ENCODE peak calls at places on chromosomes 1 and 21, in four cellular contexts. V is IMR-90, U is HepG2, H is K562. P is an unnamed sample.

GRCh38 chr21:38930065-38930464 is 124.3 kb downstream of the ETS2 start:
- DNase-seq in U (no peak), H (no peak), V (no peak), P (no peak)

GRCh38 chr1:147539122-147539575 is 2.2 kb upstream of the BCL9 start:
- DNase-seq in V (peak; percentile 98), H (peak; percentile 40), U (peak; percentile 77), P (peak; percentile 62)

GRCh38 chr1:185398599-185398998 is 81.6 kb upstream of the IVNS1ABP start:
- DNase-seq in H (no peak), V (no peak), U (no peak), P (no peak)

GRCh38 chr1:103514920-103515503 is 10.5 kb upstream of the RNPC3 start:
- DNase-seq in H (peak; percentile 48), U (peak; percentile 28), V (peak; percentile 63), P (peak; percentile 42)

GRCh38 chr1:7616076-7616833 is 154.8 kb upstream of the VAMP3 start:
- DNase-seq in H (peak; percentile 56), U (peak; percentile 5), V (peak; percentile 46), P (peak; percentile 25)

GRCh38 chr1:43388021-43388575 is 1.5 kb downstream of the MED8 start:
- DNase-seq in V (peak; percentile 35), H (no peak), U (no peak), P (no peak)

GRCh38 chr1:182069028-182069466 is 7.5 kb upstream of the ZNF648 start:
- DNase-seq in U (peak; percentile 42), V (peak; percentile 14), H (peak; percentile 78), P (peak; percentile 90)

GRCh38 chr1:56448937-56449336 is 130.4 kb downstream of the PLPP3 start:
- DNase-seq in V (peak; percentile 52), U (peak; percentile 86), H (no peak), P (peak; percentile 21)

GRCh38 chr1:31412732-31413404 is at the start of gene SERINC2:
- DNase-seq in U (no peak), H (peak; percentile 40), V (no peak), P (no peak)

GRCh38 chr1:153122831-153123421 is 9.6 kb upstream of the SPRR2F start:
- DNase-seq in U (no peak), V (no peak), H (peak; percentile 35), P (peak; percentile 2)

GRCh38 chr1:7171574-7171973 is 386.3 kb downstream of the CAMTA1 start:
- DNase-seq in U (no peak), V (no peak), H (no peak), P (no peak)

GRCh38 chr1:7313081-7313546 is 458.0 kb upstream of the VAMP3 start:
- DNase-seq in H (no peak), U (no peak), V (peak; percentile 44), P (no peak)

GRCh38 chr1:81407463-81407862 is 393.3 kb upstream of the ADGRL2 start:
- DNase-seq in H (no peak), V (no peak), U (no peak), P (no peak)

GRCh38 chr21:34092241-34092921 is 19.0 kb downstream of the MRPS6 start:
- DNase-seq in H (no peak), U (no peak), V (no peak), P (no peak)

GRCh38 chr1:33094971-33095604 is 14.1 kb downstream of the AZIN2 start:
- DNase-seq in U (peak; percentile 37), V (peak; percentile 71), H (peak; percentile 69), P (peak; percentile 48)

GRCh38 chr1:13965770-13966398 is 265.9 kb downstream of the PRDM2 start:
- DNase-seq in H (peak; percentile 58), U (peak; percentile 23), V (peak; percentile 26), P (peak; percentile 26)

GRCh38 chr1:56360021-56360420 is 219.3 kb downstream of the PLPP3 start:
- DNase-seq in V (peak; percentile 86), H (no peak), U (no peak), P (no peak)

GRCh38 chr21:41254090-41254700 is 62.4 kb upstream of the FAM3B start:
- DNase-seq in V (peak; percentile 57), U (no peak), H (no peak), P (no peak)

GRCh38 chr1:21814241-21814918 is 2.3 kb downstream of the LDLRAD2 start:
- DNase-seq in V (no peak), H (no peak), U (no peak), P (no peak)

GRCh38 chr1:66951513-66951912 is 26.7 kb downstream of the MIER1 start:
- DNase-seq in H (no peak), U (no peak), V (peak; percentile 90), P (no peak)

GRCh38 chr1:229863651-229864545 is 203.1 kb upstream of the GALNT2 start:
- DNase-seq in U (no peak), H (no peak), V (no peak), P (no peak)

GRCh38 chr1:62494137-62494536 is 57.3 kb downstream of the USP1 start:
- DNase-seq in V (no peak), U (no peak), H (no peak), P (no peak)

GRCh38 chr1:34800214-34800613 is 7.4 kb downstream of the GJA4 start:
- DNase-seq in V (peak; percentile 14), H (no peak), U (no peak), P (no peak)

GRCh38 chr1:230863449-230863848 is 4.9 kb downstream of the C1orf198 start:
- DNase-seq in H (no peak), U (no peak), V (no peak), P (no peak)

GRCh38 chr1:224447251-224447650 is 12.7 kb upstream of the WDR26 start:
- DNase-seq in V (peak; percentile 69), U (no peak), H (no peak), P (no peak)

GRCh38 chr1:22289251-22289995 is 146.5 kb upstream of the WNT4 start:
- DNase-seq in H (no peak), V (no peak), U (no peak), P (no peak)

GRCh38 chr1:81585371-81585770 is 215.4 kb upstream of the ADGRL2 start:
- DNase-seq in U (no peak), V (no peak), H (no peak), P (no peak)

GRCh38 chr1:80217377-80217986 is 1211.0 kb upstream of the ADGRL4 start:
- DNase-seq in H (peak; percentile 0), V (peak; percentile 71), U (peak; percentile 1), P (peak; percentile 11)

GRCh38 chr1:169109561-169110134 is 3.2 kb downstream of the ATP1B1 start:
- DNase-seq in V (peak; percentile 92), H (no peak), U (peak; percentile 97), P (peak; percentile 96)
- TF ChIP-seq MAZ in V (no peak), H (no peak), U (peak; percentile 66), P (no peak)

DNA sequence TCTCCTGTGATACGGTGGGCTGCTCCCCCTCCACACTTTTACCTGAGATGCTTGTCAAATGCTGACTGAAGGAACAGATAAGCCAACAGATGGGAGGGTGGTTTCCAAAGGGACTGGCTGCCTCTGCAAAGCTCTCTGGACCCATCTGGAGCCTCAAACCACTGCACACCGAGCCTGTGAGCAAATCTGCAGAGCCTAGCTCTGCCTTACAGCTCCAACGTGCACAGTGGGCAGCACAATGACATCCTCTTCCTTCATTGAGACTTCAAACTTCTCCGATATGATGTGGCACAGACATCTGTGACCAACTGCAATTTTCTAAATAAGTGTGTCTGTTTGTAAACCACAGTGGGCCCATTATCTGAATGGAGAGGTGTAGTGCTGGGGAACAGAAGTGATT is 26.2 kb upstream of the KNCN start:
- DNase-seq in V (no peak), U (no peak), H (no peak), P (no peak)
- TF ChIP-seq MAZ in V (no peak), U (no peak), H (no peak), P (no peak)

GRCh38 chr1:37305108-37305507 is 169.3 kb upstream of the ZC3H12A start:
- DNase-seq in H (no peak), V (no peak), U (no peak), P (no peak)

GRCh38 chr1:37303884-37304574 is 170.4 kb upstream of the ZC3H12A start:
- DNase-seq in U (no peak), H (no peak), V (no peak), P (no peak)

GRCh38 chr1:37306871-37307270 is 167.5 kb upstream of the ZC3H12A start:
- DNase-seq in U (no peak), V (no peak), H (no peak), P (no peak)

GRCh38 chr1:37306461-37306860 is 167.9 kb upstream of the ZC3H12A start:
- DNase-seq in V (no peak), U (no peak), H (no peak), P (no peak)

DNA sequence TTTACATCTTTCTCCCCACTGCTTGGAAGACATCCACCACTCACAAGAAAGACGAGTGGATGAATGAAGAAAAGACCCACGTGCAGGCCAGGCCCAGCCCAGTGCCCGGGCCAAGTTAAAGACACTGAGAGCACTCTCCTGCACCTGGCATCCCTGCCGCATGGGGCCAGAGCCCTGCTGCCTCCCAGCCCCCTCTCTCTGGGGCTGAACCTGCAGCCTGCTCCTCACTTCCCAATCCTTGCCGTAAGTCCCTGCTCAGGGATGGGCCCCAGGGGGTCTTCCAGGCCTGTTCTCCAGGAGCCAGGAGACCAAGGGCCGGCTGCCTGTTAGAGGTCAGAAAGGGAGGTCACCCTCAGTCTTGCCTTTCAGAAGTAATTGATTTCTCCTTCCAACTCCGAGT is 168.5 kb upstream of the ZC3H12A start:
- DNase-seq in U (no peak), V (no peak), H (no peak), P (no peak)
- TF ChIP-seq MAZ in U (no peak), V (no peak), H (no peak), P (no peak)

DNA sequence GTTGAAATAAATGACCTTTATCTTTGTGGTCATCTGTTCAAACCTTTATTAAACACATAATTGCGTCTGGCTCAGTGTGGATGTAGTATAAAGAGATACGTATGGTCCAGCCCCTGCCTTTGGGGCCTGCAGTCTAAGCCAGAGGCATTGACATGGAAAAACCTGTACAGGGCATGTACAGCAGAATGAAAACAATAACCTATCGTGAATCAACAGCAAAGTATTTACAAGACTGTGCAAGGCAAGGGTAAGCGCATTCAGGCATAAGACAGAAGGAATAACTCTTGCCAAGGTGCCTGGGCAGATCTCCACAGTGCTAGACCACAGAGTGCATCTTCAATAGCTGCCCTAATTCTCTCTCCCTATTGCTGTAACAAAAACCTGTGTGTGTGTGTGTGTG is 35.5 kb downstream of the KIRREL1 start:
- DNase-seq in U (no peak), V (peak; percentile 55), H (no peak), P (peak; percentile 24)
- TF ChIP-seq MAZ in U (no peak), V (no peak), H (no peak), P (no peak)

GRCh38 chr1:18324246-18324645 is 156.5 kb upstream of the KLHDC7A start:
- DNase-seq in V (no peak), U (no peak), H (peak; percentile 61), P (no peak)

GRCh38 chr1:18325151-18325550 is 155.6 kb upstream of the KLHDC7A start:
- DNase-seq in H (no peak), V (no peak), U (no peak), P (no peak)

GRCh38 chr1:18323259-18323658 is 157.5 kb upstream of the KLHDC7A start:
- DNase-seq in V (no peak), H (no peak), U (no peak), P (no peak)

GRCh38 chr1:18320051-18320450 is 160.7 kb upstream of the KLHDC7A start:
- DNase-seq in V (no peak), H (no peak), U (no peak), P (no peak)

GRCh38 chr1:18322353-18323032 is 158.2 kb upstream of the KLHDC7A start:
- DNase-seq in V (no peak), H (peak; percentile 31), U (no peak), P (no peak)
- TF ChIP-seq MAZ in V (no peak), H (no peak), U (no peak), P (no peak)